ENCODE peak calls at places on chromosomes 3 and 15, in seven cellular contexts. C, T, B, L, O, Z and Q are unnamed samples.

GRCh38 chr3:132788299-132788698 is 66.1 kb upstream of the NPHP3 start:
- DNase-seq in L (peak), Z (peak), O (no peak), B (peak), T (no peak), C (no peak), Q (no peak)

GRCh38 chr3:184540777-184541681 is 20.6 kb upstream of the EPHB3 start:
- DNase-seq in T (peak), O (peak), C (no peak), Z (peak), B (peak), L (peak), Q (peak)

GRCh38 chr15:101167791-101168462 is 83.9 kb downstream of the CHSY1 start:
- DNase-seq in O (no peak), C (peak), L (peak), B (peak), T (peak), Z (peak), Q (peak)

GRCh38 chr3:158456114-158456513 is 114.9 kb upstream of the MLF1 start:
- DNase-seq in B (no peak), Z (no peak), L (no peak), C (no peak), O (no peak), T (no peak), Q (no peak)

GRCh38 chr3:59654120-59654952 is 604.5 kb upstream of the CFAP20DC start:
- DNase-seq in Z (peak), O (no peak), L (peak), C (no peak), T (no peak), B (peak), Q (no peak)

GRCh38 chr15:71083349-71083748 is 31.9 kb upstream of the THSD4 start:
- DNase-seq in L (no peak), O (no peak), T (no peak), Z (no peak), B (peak), C (no peak), Q (no peak)

GRCh38 chr3:13229291-13229949 is 156.2 kb upstream of the IQSEC1 start:
- DNase-seq in O (no peak), B (no peak), T (no peak), Z (peak), C (no peak), L (peak), Q (no peak)

GRCh38 chr3:37945803-37946530 is 44.6 kb upstream of the VILL start:
- DNase-seq in O (no peak), L (no peak), C (no peak), Z (peak), T (no peak), B (peak), Q (no peak)

GRCh38 chr3:38646630-38647029 is 2.9 kb downstream of the SCN5A start:
- DNase-seq in L (no peak), B (no peak), O (no peak), Z (no peak), C (no peak), T (no peak), Q (no peak)

GRCh38 chr15:81752974-81753373 is 292.8 kb downstream of the MEX3B start:
- DNase-seq in O (no peak), T (no peak), Z (no peak), L (no peak), C (no peak), B (no peak), Q (no peak)

GRCh38 chr3:27378331-27378730 is 9.1 kb upstream of the NEK10 start:
- DNase-seq in Z (no peak), L (no peak), O (no peak), B (no peak), C (no peak), T (no peak), Q (no peak)

GRCh38 chr3:45575491-45575923 is 19.0 kb upstream of the LIMD1 start:
- DNase-seq in B (peak), L (no peak), T (no peak), Z (peak), C (no peak), O (no peak), Q (no peak)

GRCh38 chr3:6861331-6861988 is 545 bp downstream of the GRM7 start:
- DNase-seq in L (no peak), T (no peak), C (no peak), O (no peak), B (no peak), Z (no peak), Q (no peak)

GRCh38 chr3:30539772-30540171 is 66.6 kb upstream of the TGFBR2 start:
- DNase-seq in Z (peak), O (no peak), T (no peak), C (no peak), L (no peak), B (no peak), Q (no peak)

GRCh38 chr15:64010719-64011118 is 35.6 kb downstream of the DAPK2 start:
- DNase-seq in O (peak), T (peak), B (peak), Z (peak), C (peak), L (peak), Q (peak)

GRCh38 chr3:138036572-138036971 is 26.6 kb downstream of the CLDN18 start:
- DNase-seq in L (no peak), C (no peak), T (no peak), Z (no peak), B (no peak), O (no peak), Q (no peak)

GRCh38 chr15:41981373-41982132 is 9.2 kb upstream of the EHD4 start:
- DNase-seq in L (no peak), O (no peak), Z (no peak), T (no peak), C (no peak), B (peak), Q (no peak)

GRCh38 chr3:99747915-99748314 is 69.7 kb upstream of the CMSS1 start:
- DNase-seq in L (no peak), T (no peak), O (no peak), B (peak), C (no peak), Z (peak), Q (no peak)

GRCh38 chr3:46477145-46477544 is 12.4 kb upstream of the LTF start:
- DNase-seq in Z (no peak), B (no peak), C (no peak), L (no peak), T (no peak), O (no peak), Q (no peak)

GRCh38 chr15:65942436-65942835 is 73.1 kb downstream of the RAB11A start:
- DNase-seq in C (no peak), O (no peak), B (no peak), L (no peak), T (no peak), Z (no peak), Q (no peak)

GRCh38 chr3:171472552-171472951 is 12.3 kb upstream of the TNIK start:
- DNase-seq in B (no peak), O (no peak), Z (no peak), L (no peak), C (no peak), T (no peak), Q (no peak)

GRCh38 chr3:52399131-52399530 is 45.8 kb downstream of the SEMA3G start:
- DNase-seq in L (no peak), O (no peak), C (no peak), B (no peak), Z (no peak), T (no peak), Q (no peak)

GRCh38 chr3:52331091-52331490 is 15.0 kb downstream of the DNAH1 start:
- DNase-seq in B (no peak), O (no peak), T (no peak), C (no peak), L (no peak), Z (no peak), Q (no peak)

GRCh38 chr15:61681038-61681418 is 379.2 kb downstream of the VPS13C start:
- DNase-seq in O (no peak), L (no peak), B (no peak), T (no peak), Z (no peak), C (no peak), Q (no peak)

GRCh38 chr3:14139771-14140170 is 14.9 kb downstream of the TMEM43 start:
- DNase-seq in Z (no peak), C (no peak), B (peak), O (no peak), T (no peak), L (no peak), Q (no peak)

GRCh38 chr3:196287066-196287404 is 491 bp downstream of the PCYT1A start:
- DNase-seq in T (no peak), L (no peak), C (no peak), Z (peak), O (no peak), B (peak), Q (peak)

GRCh38 chr3:48409291-48410201 is 20.3 kb downstream of the PLXNB1 start:
- DNase-seq in T (no peak), Z (no peak), O (no peak), B (no peak), L (peak), C (peak), Q (no peak)